ENCODE peak calls at places on chromosomes 1 and 21, in six cellular contexts. One of them, this sample, is unnamed.

GRCh38 chr1:243748706-243749283 is 101.2 kb downstream of the AKT3 start:
- DNase-seq in sigmoid colon: no peak
- DNase-seq in ovary: no peak
- DNase-seq in adrenal gland: no peak
- DNase-seq in GM12891: peak; percentile 34
- DNase-seq in erythroblast: peak; percentile 55
- DNase-seq in this sample: peak; percentile 12

GRCh38 chr1:198656500-198656932 is 17.7 kb downstream of the PTPRC start:
- DNase-seq in sigmoid colon: peak; percentile 67
- DNase-seq in ovary: no peak
- DNase-seq in adrenal gland: peak; percentile 27
- DNase-seq in GM12891: no peak
- DNase-seq in erythroblast: peak; percentile 31
- DNase-seq in this sample: no peak

GRCh38 chr1:203272633-203273205 is 32.6 kb upstream of the BTG2 start:
- DNase-seq in sigmoid colon: no peak
- DNase-seq in ovary: peak; percentile 51
- DNase-seq in adrenal gland: no peak
- DNase-seq in GM12891: no peak
- DNase-seq in erythroblast: no peak
- DNase-seq in this sample: no peak

GRCh38 chr21:30234643-30235042 is 18.7 kb upstream of the CLDN8 start:
- DNase-seq in sigmoid colon: no peak
- DNase-seq in ovary: no peak
- DNase-seq in adrenal gland: no peak
- DNase-seq in GM12891: no peak
- DNase-seq in erythroblast: no peak
- DNase-seq in this sample: no peak

GRCh38 chr1:72003092-72003491 is 279.2 kb downstream of the NEGR1 start:
- DNase-seq in sigmoid colon: no peak
- DNase-seq in ovary: no peak
- DNase-seq in adrenal gland: no peak
- DNase-seq in GM12891: no peak
- DNase-seq in erythroblast: no peak
- DNase-seq in this sample: no peak

GRCh38 chr21:42666023-42666747 is 12.8 kb downstream of the PDE9A start:
- DNase-seq in sigmoid colon: peak; percentile 87
- DNase-seq in ovary: no peak
- DNase-seq in adrenal gland: peak; percentile 92
- DNase-seq in GM12891: no peak
- DNase-seq in erythroblast: peak; percentile 68
- DNase-seq in this sample: no peak

GRCh38 chr1:202551683-202552082 is 158.6 kb downstream of the SYT2 start:
- DNase-seq in sigmoid colon: peak; percentile 86
- DNase-seq in ovary: no peak
- DNase-seq in adrenal gland: no peak
- DNase-seq in GM12891: no peak
- DNase-seq in erythroblast: peak; percentile 20
- DNase-seq in this sample: no peak

GRCh38 chr21:42562258-42562657 is 48.6 kb downstream of the SLC37A1 start:
- DNase-seq in sigmoid colon: no peak
- DNase-seq in ovary: no peak
- DNase-seq in adrenal gland: no peak
- DNase-seq in GM12891: no peak
- DNase-seq in erythroblast: peak; percentile 21
- DNase-seq in this sample: no peak

GRCh38 chr1:38474738-38475623 is 384.6 kb downstream of the RRAGC start:
- DNase-seq in sigmoid colon: no peak
- DNase-seq in ovary: no peak
- DNase-seq in adrenal gland: no peak
- DNase-seq in GM12891: peak; percentile 51
- DNase-seq in erythroblast: no peak
- DNase-seq in this sample: no peak

GRCh38 chr1:206505702-206506375 is 1.5 kb upstream of the RASSF5 start:
- DNase-seq in sigmoid colon: no peak
- DNase-seq in ovary: no peak
- DNase-seq in adrenal gland: no peak
- DNase-seq in GM12891: no peak
- DNase-seq in erythroblast: no peak
- DNase-seq in this sample: no peak

GRCh38 chr1:198929961-198930599 is 291.2 kb downstream of the PTPRC start:
- DNase-seq in sigmoid colon: no peak
- DNase-seq in ovary: no peak
- DNase-seq in adrenal gland: no peak
- DNase-seq in GM12891: no peak
- DNase-seq in erythroblast: peak; percentile 24
- DNase-seq in this sample: no peak

GRCh38 chr1:157438236-157439012 is 113.9 kb downstream of the FCRL5 start:
- DNase-seq in sigmoid colon: no peak
- DNase-seq in ovary: no peak
- DNase-seq in adrenal gland: no peak
- DNase-seq in GM12891: no peak
- DNase-seq in erythroblast: no peak
- DNase-seq in this sample: no peak

GRCh38 chr1:218478336-218478735 is 133.2 kb downstream of the TGFB2 start:
- DNase-seq in sigmoid colon: no peak
- DNase-seq in ovary: no peak
- DNase-seq in adrenal gland: no peak
- DNase-seq in GM12891: no peak
- DNase-seq in erythroblast: no peak
- DNase-seq in this sample: no peak

GRCh38 chr1:181021811-181022434 is 747 bp downstream of the STX6 start:
- DNase-seq in sigmoid colon: peak; percentile 82
- DNase-seq in ovary: peak; percentile 72
- DNase-seq in adrenal gland: peak; percentile 55
- DNase-seq in GM12891: peak; percentile 54
- DNase-seq in erythroblast: peak; percentile 66
- DNase-seq in this sample: peak; percentile 59

GRCh38 chr1:212760126-212760823 is 31.3 kb downstream of the NSL1 start:
- DNase-seq in sigmoid colon: no peak
- DNase-seq in ovary: no peak
- DNase-seq in adrenal gland: no peak
- DNase-seq in GM12891: no peak
- DNase-seq in erythroblast: peak; percentile 47
- DNase-seq in this sample: no peak

GRCh38 chr21:42153046-42153685 is 65.8 kb upstream of the ABCG1 start:
- DNase-seq in sigmoid colon: no peak
- DNase-seq in ovary: no peak
- DNase-seq in adrenal gland: no peak
- DNase-seq in GM12891: no peak
- DNase-seq in erythroblast: no peak
- DNase-seq in this sample: no peak

GRCh38 chr1:31549807-31550620 is 26.3 kb upstream of the TINAGL1 start:
- DNase-seq in sigmoid colon: no peak
- DNase-seq in ovary: no peak
- DNase-seq in adrenal gland: no peak
- DNase-seq in GM12891: no peak
- DNase-seq in erythroblast: no peak
- DNase-seq in this sample: no peak

GRCh38 chr1:30452925-30453324 is 270.5 kb downstream of the MATN1 start:
- DNase-seq in sigmoid colon: no peak
- DNase-seq in ovary: no peak
- DNase-seq in adrenal gland: no peak
- DNase-seq in GM12891: no peak
- DNase-seq in erythroblast: no peak
- DNase-seq in this sample: no peak

GRCh38 chr1:44700573-44700972 is 26.1 kb downstream of the ARMH1 start:
- DNase-seq in sigmoid colon: no peak
- DNase-seq in ovary: no peak
- DNase-seq in adrenal gland: no peak
- DNase-seq in GM12891: no peak
- DNase-seq in erythroblast: no peak
- DNase-seq in this sample: no peak

GRCh38 chr1:101996830-101997485 is at the start of gene OLFM3:
- DNase-seq in sigmoid colon: no peak
- DNase-seq in ovary: peak; percentile 17
- DNase-seq in adrenal gland: no peak
- DNase-seq in GM12891: no peak
- DNase-seq in erythroblast: peak; percentile 1
- DNase-seq in this sample: no peak

GRCh38 chr1:170698711-170699275 is 34.9 kb downstream of the PRRX1 start:
- DNase-seq in sigmoid colon: no peak
- DNase-seq in ovary: no peak
- DNase-seq in adrenal gland: no peak
- DNase-seq in GM12891: no peak
- DNase-seq in erythroblast: no peak
- DNase-seq in this sample: no peak

GRCh38 chr1:60848583-60849188 is 233.7 kb upstream of the NFIA start:
- DNase-seq in sigmoid colon: no peak
- DNase-seq in ovary: no peak
- DNase-seq in adrenal gland: no peak
- DNase-seq in GM12891: no peak
- DNase-seq in erythroblast: peak; percentile 64
- DNase-seq in this sample: no peak

GRCh38 chr1:15429701-15430149 is 8.5 kb upstream of the CTRC start:
- DNase-seq in sigmoid colon: no peak
- DNase-seq in ovary: no peak
- DNase-seq in adrenal gland: peak; percentile 88
- DNase-seq in GM12891: no peak
- DNase-seq in erythroblast: no peak
- DNase-seq in this sample: no peak

GRCh38 chr1:183180213-183180612 is 5.9 kb upstream of the LAMC2 start:
- DNase-seq in sigmoid colon: peak; percentile 84
- DNase-seq in ovary: peak; percentile 33
- DNase-seq in adrenal gland: peak; percentile 20
- DNase-seq in GM12891: no peak
- DNase-seq in erythroblast: no peak
- DNase-seq in this sample: peak; percentile 30

GRCh38 chr1:65480684-65481405 is 60.4 kb downstream of the LEPR start:
- DNase-seq in sigmoid colon: no peak
- DNase-seq in ovary: no peak
- DNase-seq in adrenal gland: no peak
- DNase-seq in GM12891: no peak
- DNase-seq in erythroblast: peak; percentile 92
- DNase-seq in this sample: no peak

GRCh38 chr1:65478379-65479026 is 58.0 kb downstream of the LEPR start:
- DNase-seq in sigmoid colon: no peak
- DNase-seq in ovary: no peak
- DNase-seq in adrenal gland: no peak
- DNase-seq in GM12891: no peak
- DNase-seq in erythroblast: no peak
- DNase-seq in this sample: no peak

GRCh38 chr1:65477414-65478378 is 57.2 kb downstream of the LEPR start:
- DNase-seq in sigmoid colon: no peak
- DNase-seq in ovary: no peak
- DNase-seq in adrenal gland: no peak
- DNase-seq in GM12891: no peak
- DNase-seq in erythroblast: no peak
- DNase-seq in this sample: no peak

GRCh38 chr1:65476327-65476726 is 55.9 kb downstream of the LEPR start:
- DNase-seq in sigmoid colon: no peak
- DNase-seq in ovary: no peak
- DNase-seq in adrenal gland: no peak
- DNase-seq in GM12891: no peak
- DNase-seq in erythroblast: no peak
- DNase-seq in this sample: no peak

GRCh38 chr1:65479805-65480204 is 59.3 kb downstream of the LEPR start:
- DNase-seq in sigmoid colon: no peak
- DNase-seq in ovary: no peak
- DNase-seq in adrenal gland: no peak
- DNase-seq in GM12891: no peak
- DNase-seq in erythroblast: no peak
- DNase-seq in this sample: no peak
- TF ChIP-seq POLR2A in sigmoid colon: no peak
- TF ChIP-seq POLR2A in ovary: no peak
- TF ChIP-seq POLR2A in adrenal gland: no peak
- TF ChIP-seq POLR2A in GM12891: no peak
- TF ChIP-seq POLR2A in erythroblast: peak; percentile 50
- TF ChIP-seq POLR2A in this sample: no peak

GRCh38 chr1:35192056-35192852 is 691 bp downstream of the SFPQ start:
- DNase-seq in sigmoid colon: peak; percentile 92
- DNase-seq in ovary: peak; percentile 91
- DNase-seq in adrenal gland: peak; percentile 84
- DNase-seq in GM12891: peak; percentile 71
- DNase-seq in erythroblast: peak; percentile 89
- DNase-seq in this sample: peak; percentile 38
- TF ChIP-seq POLR2A in sigmoid colon: no peak
- TF ChIP-seq POLR2A in ovary: no peak
- TF ChIP-seq POLR2A in adrenal gland: peak; percentile 15
- TF ChIP-seq POLR2A in GM12891: peak; percentile 74
- TF ChIP-seq POLR2A in erythroblast: no peak
- TF ChIP-seq POLR2A in this sample: peak; percentile 35

GRCh38 chr1:56854521-56855099 is at the start of gene C8A:
- DNase-seq in sigmoid colon: no peak
- DNase-seq in ovary: no peak
- DNase-seq in adrenal gland: no peak
- DNase-seq in GM12891: no peak
- DNase-seq in erythroblast: no peak
- DNase-seq in this sample: no peak
- TF ChIP-seq POLR2A in sigmoid colon: no peak
- TF ChIP-seq POLR2A in ovary: no peak
- TF ChIP-seq POLR2A in adrenal gland: no peak
- TF ChIP-seq POLR2A in GM12891: no peak
- TF ChIP-seq POLR2A in erythroblast: no peak
- TF ChIP-seq POLR2A in this sample: no peak

DNA sequence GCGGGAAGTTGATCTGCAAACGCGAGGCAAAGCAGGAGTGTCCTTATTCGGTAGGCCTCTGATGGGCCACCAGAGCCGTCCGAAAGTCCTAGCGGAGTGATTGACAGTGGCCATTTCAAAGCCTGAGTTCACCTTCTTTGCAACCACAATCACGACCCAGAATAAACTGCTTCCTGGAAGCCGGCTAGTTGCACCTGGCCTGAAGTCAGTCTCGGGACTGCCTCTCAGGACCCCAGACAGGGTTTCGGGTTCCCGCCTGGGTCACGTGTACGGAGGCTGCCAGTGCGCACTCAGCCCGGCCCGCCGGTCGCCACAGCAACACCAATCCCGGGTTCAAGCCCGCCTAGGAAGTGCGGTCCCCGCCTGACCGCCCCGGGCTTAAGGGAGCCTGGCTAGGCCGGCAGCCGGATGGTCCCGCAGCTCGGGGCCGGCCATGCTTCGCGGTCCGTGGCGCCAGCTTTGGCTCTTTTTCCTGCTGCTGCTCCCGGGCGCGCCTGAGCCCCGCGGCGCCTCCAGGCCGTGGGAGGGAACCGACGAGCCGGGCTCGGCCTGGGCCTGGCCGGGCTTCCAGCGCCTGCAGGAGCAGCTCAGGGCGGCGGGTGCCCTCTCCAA is at the start of gene TOR3A:
- DNase-seq in sigmoid colon: peak; percentile 97
- DNase-seq in ovary: peak; percentile 91
- DNase-seq in adrenal gland: peak; percentile 94
- DNase-seq in GM12891: peak; percentile 92
- DNase-seq in erythroblast: peak; percentile 86
- DNase-seq in this sample: peak; percentile 86
- TF ChIP-seq POLR2A in sigmoid colon: peak; percentile 74
- TF ChIP-seq POLR2A in ovary: peak; percentile 67
- TF ChIP-seq POLR2A in adrenal gland: peak; percentile 64
- TF ChIP-seq POLR2A in GM12891: peak; percentile 86
- TF ChIP-seq POLR2A in erythroblast: peak; percentile 80
- TF ChIP-seq POLR2A in this sample: peak; percentile 96

This sample was measured in H54.